ENCODE peak calls at places on chromosome 14, in ten cellular contexts. B is stimulated activated CD8-positive, alpha-beta memory T cell treated with anti-CD3 and anti-CD28 coated beads, Interleukin-2, amount 100 ng/mL, for 1 hour; C is EL; J is endothelial cell; E is stimulated activated naive CD8-positive, alpha-beta T cell treated with anti-CD3 and anti-CD28 coated beads, Interleukin-15, Interleukin-2, amounts not matched to agents 100 U/mL and 50 U/mL, for 24 hours; H is RWPE1; X is activated effector memory CD4-positive, alpha-beta T cell treated with Interleukin-2 at 50 U/mL for 16 hours; O is hypothalamus; W is activated T-helper 1 cell treated with Interleukin-2 at 50 U/mL for 16 hours; Y is esophagus muscularis mucosa. P is an unnamed sample.

GRCh38 chr14:81247271-81247766 is 26.6 kb upstream of the GTF2A1 start:
- DNase-seq in B (no peak), C (peak; percentile 84), J (no peak), E (no peak), H (no peak), X (no peak), O (no peak), W (no peak), Y (peak; percentile 77), P (no peak)

GRCh38 chr14:50791201-50791600 is 39.8 kb downstream of the NIN start:
- DNase-seq in B (no peak), C (no peak), J (no peak), E (no peak), H (no peak), X (no peak), O (no peak), W (no peak), Y (no peak), P (no peak)

GRCh38 chr14:85532981-85533820 is 3.3 kb downstream of the FLRT2 start:
- DNase-seq in B (no peak), C (peak; percentile 90), J (peak; percentile 41), E (peak; percentile 3), H (peak; percentile 72), X (no peak), O (peak; percentile 71), W (no peak), Y (no peak), P (no peak)

GRCh38 chr14:21233457-21234076 is 35.7 kb downstream of the HNRNPC start:
- DNase-seq in B (no peak), C (no peak), J (peak; percentile 15), E (no peak), H (no peak), X (no peak), O (no peak), W (no peak), Y (no peak), P (peak; percentile 33)

GRCh38 chr14:31080060-31080459 is 53.9 kb upstream of the STRN3 start:
- DNase-seq in B (no peak), C (no peak), J (no peak), E (no peak), H (peak; percentile 30), X (no peak), O (no peak), W (no peak), Y (no peak), P (no peak)

GRCh38 chr14:72573725-72574426 is 320.0 kb downstream of the DPF3 start:
- DNase-seq in B (no peak), C (no peak), J (no peak), E (no peak), H (no peak), X (no peak), O (no peak), W (no peak), Y (no peak), P (no peak)

GRCh38 chr14:58078068-58078467 is 73.9 kb downstream of the ARMH4 start:
- DNase-seq in B (no peak), C (peak; percentile 88), J (no peak), E (no peak), H (peak; percentile 71), X (no peak), O (no peak), W (no peak), Y (no peak), P (no peak)

GRCh38 chr14:79587194-79587593 is 624.1 kb downstream of the DIO2 start:
- DNase-seq in B (no peak), C (no peak), J (no peak), E (no peak), H (no peak), X (no peak), O (no peak), W (no peak), Y (no peak), P (no peak)

GRCh38 chr14:93276031-93276716 is 56.7 kb downstream of the BTBD7 start:
- DNase-seq in B (no peak), C (no peak), J (no peak), E (no peak), H (no peak), X (no peak), O (no peak), W (no peak), Y (no peak), P (no peak)

GRCh38 chr14:38883127-38883526 is 219.9 kb downstream of the SEC23A start:
- DNase-seq in B (no peak), C (no peak), J (no peak), E (no peak), H (no peak), X (no peak), O (no peak), W (no peak), Y (no peak), P (no peak)

GRCh38 chr14:51540364-51540763 is 111.3 kb upstream of the FRMD6 start:
- DNase-seq in B (no peak), C (peak; percentile 75), J (no peak), E (no peak), H (no peak), X (no peak), O (no peak), W (no peak), Y (no peak), P (no peak)

GRCh38 chr14:100107236-100107635 is 42.0 kb downstream of the EVL start:
- DNase-seq in B (no peak), C (no peak), J (no peak), E (peak; percentile 46), H (peak; percentile 84), X (no peak), O (no peak), W (no peak), Y (no peak), P (peak; percentile 38)

GRCh38 chr14:50790568-50790967 is 40.4 kb downstream of the NIN start:
- DNase-seq in B (no peak), C (no peak), J (no peak), E (no peak), H (no peak), X (no peak), O (no peak), W (no peak), Y (no peak), P (no peak)

GRCh38 chr14:67221248-67221981 is 19.8 kb upstream of the PALS1 start:
- DNase-seq in B (no peak), C (peak; percentile 92), J (no peak), E (no peak), H (peak; percentile 28), X (no peak), O (no peak), W (no peak), Y (no peak), P (no peak)

GRCh38 chr14:73961192-73961591 is 11.1 kb downstream of the COQ6 start:
- DNase-seq in B (no peak), C (no peak), J (no peak), E (no peak), H (no peak), X (no peak), O (no peak), W (no peak), Y (no peak), P (no peak)

GRCh38 chr14:33509927-33510535 is 440.8 kb downstream of the EGLN3 start:
- DNase-seq in B (no peak), C (peak; percentile 43), J (no peak), E (no peak), H (peak; percentile 16), X (no peak), O (no peak), W (no peak), Y (no peak), P (no peak)

GRCh38 chr14:102496331-102496691 is 13.3 kb downstream of the ANKRD9 start:
- DNase-seq in B (no peak), C (no peak), J (no peak), E (no peak), H (no peak), X (no peak), O (no peak), W (no peak), Y (no peak), P (no peak)

GRCh38 chr14:40340708-40341107 is 908.5 kb upstream of the FBXO33 start:
- DNase-seq in B (no peak), C (no peak), J (no peak), E (no peak), H (no peak), X (no peak), O (no peak), W (no peak), Y (no peak), P (no peak)

GRCh38 chr14:68099348-68100045 is 279.9 kb downstream of the RAD51B start:
- DNase-seq in B (no peak), C (no peak), J (no peak), E (no peak), H (no peak), X (no peak), O (peak; percentile 23), W (no peak), Y (no peak), P (no peak)

GRCh38 chr14:53547593-53547992 is 394.5 kb upstream of the DDHD1 start:
- DNase-seq in B (no peak), C (no peak), J (no peak), E (no peak), H (no peak), X (no peak), O (no peak), W (no peak), Y (no peak), P (no peak)

GRCh38 chr14:23052182-23052623 is 5.1 kb downstream of the CDH24 start:
- DNase-seq in B (no peak), C (no peak), J (no peak), E (no peak), H (no peak), X (no peak), O (no peak), W (no peak), Y (no peak), P (no peak)

GRCh38 chr14:52259452-52259851 is 8.0 kb upstream of the PTGDR start:
- DNase-seq in B (no peak), C (no peak), J (no peak), E (no peak), H (no peak), X (no peak), O (no peak), W (no peak), Y (no peak), P (peak; percentile 12)

GRCh38 chr14:72856530-72857264 is 37.2 kb downstream of the DPF3 start:
- DNase-seq in B (no peak), C (no peak), J (no peak), E (no peak), H (no peak), X (no peak), O (no peak), W (no peak), Y (no peak), P (no peak)

GRCh38 chr14:50813544-50813863 is 17.5 kb downstream of the NIN start:
- DNase-seq in B (no peak), C (no peak), J (no peak), E (no peak), H (no peak), X (no peak), O (no peak), W (no peak), Y (peak; percentile 4), P (no peak)

GRCh38 chr14:103511022-103511693 is 11.5 kb downstream of the CKB start:
- DNase-seq in B (no peak), C (no peak), J (no peak), E (no peak), H (no peak), X (no peak), O (no peak), W (no peak), Y (no peak), P (no peak)

GRCh38 chr14:68781161-68782021 is 11.5 kb downstream of the ZFP36L1 start:
- DNase-seq in B (no peak), C (no peak), J (no peak), E (peak; percentile 65), H (no peak), X (peak; percentile 72), O (no peak), W (peak; percentile 60), Y (no peak), P (peak; percentile 80)

GRCh38 chr14:104550849-104551728 is 28.5 kb upstream of the C14orf180 start:
- DNase-seq in B (no peak), C (no peak), J (no peak), E (no peak), H (no peak), X (no peak), O (no peak), W (no peak), Y (no peak), P (no peak)

GRCh38 chr14:69610020-69610858 is 1.2 kb upstream of the SUSD6 start:
- DNase-seq in B (no peak), C (no peak), J (no peak), E (no peak), H (no peak), X (no peak), O (no peak), W (no peak), Y (no peak), P (no peak)